ENCODE peak calls at places on chromosome 22, in seven cellular contexts. R, P, K, M, O, B and S are unnamed samples.

GRCh38 chr22:19291580-19292261 is at the start of gene CLTCL1:
- DNase-seq in K (peak), B (peak), M (peak), R (peak), O (peak), P (peak), S (peak)

GRCh38 chr22:21712751-21713427 is 22.7 kb downstream of the YPEL1 start:
- DNase-seq in O (peak), K (peak), P (peak), B (peak), R (peak), M (peak), S (peak)

GRCh38 chr22:30044369-30044768 is 35.9 kb upstream of the HORMAD2 start:
- DNase-seq in O (no peak), M (peak), R (no peak), P (peak), K (peak), B (peak), S (no peak)

GRCh38 chr22:43861529-43861928 is 784 bp downstream of the SULT4A1 start:
- DNase-seq in O (no peak), K (no peak), R (no peak), M (peak), B (peak), P (no peak), S (no peak)

GRCh38 chr22:44667276-44667675 is 34.7 kb upstream of the PRR5 start:
- DNase-seq in O (no peak), K (no peak), R (no peak), B (no peak), P (no peak), M (no peak), S (no peak)

GRCh38 chr22:44975444-44976262 is 34.2 kb downstream of the PHF21B start:
- DNase-seq in B (peak), P (peak), R (peak), K (peak), M (peak), O (peak), S (peak)

GRCh38 chr22:30340911-30341685 is 14.4 kb upstream of the TBC1D10A start:
- DNase-seq in M (no peak), K (no peak), P (no peak), B (no peak), R (no peak), O (no peak), S (no peak)

GRCh38 chr22:24102366-24103200 is 78.7 kb upstream of the SUSD2 start:
- DNase-seq in K (no peak), R (no peak), P (no peak), O (no peak), M (no peak), B (no peak), S (no peak)

GRCh38 chr22:32752326-32752725 is 49.2 kb upstream of the TIMP3 start:
- DNase-seq in B (no peak), K (no peak), M (peak), O (no peak), R (no peak), P (no peak), S (no peak)

GRCh38 chr22:29748248-29748893 is 18.4 kb downstream of the ZMAT5 start:
- DNase-seq in M (peak), P (no peak), B (no peak), K (no peak), R (no peak), O (no peak), S (peak)

GRCh38 chr22:44025171-44026065 is 1.3 kb downstream of the PARVB start:
- DNase-seq in M (peak), R (no peak), P (no peak), K (no peak), O (peak), B (no peak), S (peak)

GRCh38 chr22:36234919-36235318 is 4.4 kb downstream of the APOL2 start:
- DNase-seq in K (no peak), O (no peak), B (no peak), P (no peak), M (no peak), R (no peak), S (no peak)

GRCh38 chr22:23565288-23565941 is 14.7 kb downstream of the IGLL1 start:
- DNase-seq in P (no peak), M (no peak), B (peak), O (peak), K (peak), R (peak), S (no peak)

GRCh38 chr22:24233235-24233634 is 11.6 kb downstream of the GGT5 start:
- DNase-seq in M (no peak), R (no peak), O (no peak), B (no peak), K (no peak), P (no peak), S (no peak)

GRCh38 chr22:24751518-24751917 is 23.0 kb downstream of the PIWIL3 start:
- DNase-seq in R (no peak), K (no peak), P (no peak), B (no peak), M (no peak), O (no peak), S (no peak)

GRCh38 chr22:29108137-29108536 is 35.3 kb downstream of the KREMEN1 start:
- DNase-seq in K (peak), M (peak), R (no peak), B (no peak), O (no peak), P (peak), S (no peak)

GRCh38 chr22:21942407-21942895 is 10.2 kb downstream of the PPM1F start:
- DNase-seq in B (no peak), K (peak), R (no peak), M (peak), P (peak), O (no peak), S (no peak)

GRCh38 chr22:27585141-27585540 is 216.4 kb downstream of the MN1 start:
- DNase-seq in B (no peak), O (no peak), R (peak), K (no peak), P (peak), M (peak), S (no peak)

GRCh38 chr22:17096095-17096494 is 11.3 kb downstream of the IL17RA start:
- DNase-seq in P (no peak), K (no peak), B (no peak), R (no peak), O (no peak), M (no peak), S (no peak)

GRCh38 chr22:43880743-43881055 is 11.1 kb downstream of the PNPLA5 start:
- DNase-seq in P (no peak), B (no peak), R (no peak), K (no peak), O (no peak), M (no peak), S (no peak)

GRCh38 chr22:23825246-23825905 is 13.4 kb downstream of the DERL3 start:
- DNase-seq in R (no peak), K (no peak), B (no peak), O (no peak), M (no peak), P (no peak), S (no peak)

GRCh38 chr22:39820266-39820665 is 73.3 kb downstream of the ENTHD1 start:
- DNase-seq in K (peak), B (no peak), P (peak), M (peak), O (no peak), R (no peak), S (no peak)

GRCh38 chr22:35103756-35104155 is 37.8 kb downstream of the ISX start:
- DNase-seq in P (no peak), B (peak), K (no peak), M (no peak), R (no peak), O (no peak), S (no peak)

GRCh38 chr22:44712156-44712555 is 10.2 kb downstream of the PRR5 start:
- DNase-seq in B (no peak), R (no peak), K (no peak), M (peak), O (no peak), P (no peak), S (no peak)

GRCh38 chr22:29877620-29878019 is 5.4 kb upstream of the MTMR3 start:
- DNase-seq in B (no peak), M (peak), R (no peak), O (no peak), K (no peak), P (no peak), S (no peak)

GRCh38 chr22:23240639-23241389 is 60.5 kb downstream of the BCR start:
- DNase-seq in R (peak), P (peak), O (peak), M (peak), K (no peak), B (no peak), S (no peak)

GRCh38 chr22:22928666-22929380 is 41.2 kb downstream of the IGLL5 start:
- DNase-seq in M (peak), O (no peak), K (no peak), P (peak), R (no peak), B (peak), S (peak)

GRCh38 chr22:22050141-22050775 is 67.7 kb upstream of the TOP3B start:
- DNase-seq in P (no peak), O (no peak), K (no peak), B (no peak), M (no peak), R (no peak), S (no peak)

GRCh38 chr22:47168900-47169800 is 406.7 kb downstream of the TBC1D22A start:
- DNase-seq in K (no peak), R (peak), P (peak), M (peak), B (no peak), O (peak), S (no peak)

GRCh38 chr22:30575011-30575671 is 676 bp upstream of the GAL3ST1 start:
- DNase-seq in O (peak), M (peak), K (no peak), R (peak), P (no peak), B (peak), S (no peak)

GRCh38 chr22:40281717-40282116 is 64.6 kb upstream of the ADSL start:
- DNase-seq in B (no peak), M (no peak), K (no peak), R (no peak), P (no peak), O (no peak), S (no peak)

GRCh38 chr22:23696326-23696851 is 5.6 kb downstream of the RGL4 start:
- DNase-seq in O (no peak), R (no peak), B (no peak), M (no peak), K (no peak), P (no peak), S (no peak)

GRCh38 chr22:35991168-35991567 is 37.5 kb downstream of the RBFOX2 start:
- DNase-seq in R (no peak), K (no peak), O (no peak), M (no peak), P (no peak), B (no peak), S (no peak)

GRCh38 chr22:25051073-25051472 is 98.6 kb downstream of the KIAA1671 start:
- DNase-seq in K (peak), R (no peak), M (no peak), O (peak), B (no peak), P (peak), S (no peak)

GRCh38 chr22:23263651-23264555 is 83.6 kb downstream of the BCR start:
- DNase-seq in M (no peak), K (no peak), O (no peak), P (no peak), R (no peak), B (no peak), S (no peak)

GRCh38 chr22:24009227-24010017 is 1.7 kb upstream of the CABIN1 start:
- DNase-seq in B (no peak), O (no peak), R (no peak), M (no peak), P (no peak), K (no peak), S (no peak)

GRCh38 chr22:24148586-24148985 is 32.7 kb upstream of the SUSD2 start:
- DNase-seq in O (no peak), R (no peak), M (no peak), K (no peak), P (no peak), B (no peak), S (no peak)

GRCh38 chr22:41367680-41368542 is 13.8 kb upstream of the TEF start:
- DNase-seq in B (peak), K (no peak), P (no peak), O (peak), M (peak), R (peak), S (no peak)
- H3K4me3 ChIP-seq in B (no peak), K (no peak), P (no peak), O (no peak), M (peak), R (no peak), S (no peak)

GRCh38 chr22:46025225-46025972 is 48.4 kb upstream of the WNT7B start:
- DNase-seq in O (no peak), B (no peak), K (no peak), R (no peak), M (no peak), P (no peak), S (no peak)
- TF ChIP-seq EZH2phosphoT487 in O (no peak), B (no peak), K (no peak), R (no peak), M (no peak), P (no peak), S (no peak)

GRCh38 chr22:49350441-49351121 is 477.1 kb downstream of the BRD1 start:
- DNase-seq in O (no peak), K (no peak), M (no peak), R (no peak), B (no peak), P (no peak), S (no peak)
- TF ChIP-seq EZH2 in O (no peak), K (no peak), M (no peak), R (no peak), B (no peak), P (no peak), S (no peak)

GRCh38 chr22:20508815-20509271 is 1.4 kb downstream of the MED15 start:
- DNase-seq in P (no peak), O (no peak), K (no peak), M (peak), B (no peak), R (no peak), S (no peak)
- H3K4me3 ChIP-seq in P (peak), O (peak), K (peak), M (peak), B (peak), R (peak), S (peak)

DNA sequence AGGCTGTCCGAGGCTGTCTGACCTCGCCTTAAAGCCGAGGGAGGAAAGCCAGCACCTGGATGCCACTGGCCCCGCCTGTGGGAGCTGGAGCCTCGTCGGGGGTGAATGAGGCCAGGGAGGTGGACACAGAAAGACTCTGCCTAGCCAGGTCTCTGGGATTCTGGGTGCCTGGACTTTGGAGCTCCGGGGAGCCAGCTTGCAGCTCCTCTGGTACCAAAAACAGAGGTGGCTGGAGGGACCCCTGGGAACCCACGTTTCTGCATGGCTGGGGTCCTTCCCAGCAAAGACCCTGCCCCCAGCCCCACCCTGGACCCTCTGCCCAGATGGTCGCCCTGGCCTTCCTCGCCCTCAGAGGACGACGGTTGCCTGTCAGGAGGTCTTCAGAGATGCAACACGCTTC is 239.7 kb downstream of the BRD1 start:
- DNase-seq in P (no peak), K (no peak), R (no peak), M (no peak), O (no peak), B (no peak), S (no peak)
- TF ChIP-seq EZH2phosphoT487 in P (no peak), K (no peak), R (no peak), M (no peak), O (no peak), B (no peak), S (no peak)

DNA sequence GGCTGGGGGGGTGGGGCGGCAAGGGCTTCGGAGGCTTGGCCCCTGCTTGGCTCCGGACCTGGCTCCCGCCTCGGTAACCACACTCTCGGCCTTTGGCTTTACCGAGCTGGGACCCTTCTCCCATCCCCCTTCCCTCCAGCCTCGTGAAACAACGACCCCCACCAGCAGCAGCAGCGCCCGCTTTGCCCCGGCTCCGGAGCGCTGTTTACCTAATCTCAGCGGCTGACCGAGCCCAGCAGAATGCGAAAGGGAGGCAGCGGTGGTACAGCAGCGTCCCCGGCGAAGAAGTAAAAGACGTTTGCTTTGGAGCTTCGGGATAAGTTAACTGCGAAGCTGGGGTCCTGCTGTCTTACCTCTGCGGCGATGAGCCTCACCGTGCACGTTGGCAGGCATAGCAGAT is 2.0 kb upstream of the LARGE1 start:
- DNase-seq in B (peak), R (peak), P (no peak), K (no peak), M (peak), O (peak), S (peak)
- TF ChIP-seq EZH2 in B (no peak), R (no peak), P (no peak), K (no peak), M (no peak), O (no peak), S (no peak)

GRCh38 chr22:33851240-33851639 is 69.0 kb downstream of the LARGE1 start:
- DNase-seq in R (no peak), P (peak), K (no peak), M (peak), O (no peak), B (peak), S (no peak)

GRCh38 chr22:33850227-33850626 is 70.0 kb downstream of the LARGE1 start:
- DNase-seq in B (no peak), R (no peak), P (no peak), K (no peak), M (no peak), O (no peak), S (no peak)

GRCh38 chr22:33853200-33854097 is 66.8 kb downstream of the LARGE1 start:
- DNase-seq in O (peak), R (peak), P (peak), B (peak), M (peak), K (no peak), S (peak)

GRCh38 chr22:33850724-33851123 is 69.6 kb downstream of the LARGE1 start:
- DNase-seq in B (no peak), K (no peak), P (no peak), M (no peak), R (no peak), O (peak), S (no peak)

GRCh38 chr22:33851985-33852384 is 68.3 kb downstream of the LARGE1 start:
- DNase-seq in P (peak), M (peak), B (no peak), K (no peak), R (no peak), O (no peak), S (no peak)
- H3K4me3 ChIP-seq in P (no peak), M (peak), B (no peak), K (no peak), R (no peak), O (peak), S (no peak)

DNA sequence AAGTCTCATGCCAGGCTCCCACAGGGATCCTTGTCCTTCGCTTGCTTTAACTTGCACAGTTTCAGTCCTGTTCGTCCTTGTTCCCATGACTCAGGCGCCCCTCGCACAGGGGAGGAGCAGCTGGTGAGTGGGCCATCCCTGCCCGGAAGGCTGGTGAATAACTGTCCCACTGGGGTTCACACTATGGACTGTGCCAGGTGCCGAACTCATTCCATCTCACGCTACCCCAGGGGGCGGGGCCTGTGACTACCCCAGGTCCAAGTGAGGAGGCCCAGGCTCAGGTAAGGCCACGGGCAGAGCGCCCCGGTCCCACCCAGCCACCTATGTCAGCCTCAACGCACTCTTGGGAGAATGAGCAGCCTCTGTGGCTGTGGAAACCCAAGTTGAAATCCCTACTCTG is 7.2 kb upstream of the CARD10 start:
- DNase-seq in B (no peak), P (no peak), M (peak), R (no peak), K (no peak), O (no peak), S (no peak)
- TF ChIP-seq EZH2phosphoT487 in B (no peak), P (no peak), M (no peak), R (no peak), K (no peak), O (no peak), S (no peak)

DNA sequence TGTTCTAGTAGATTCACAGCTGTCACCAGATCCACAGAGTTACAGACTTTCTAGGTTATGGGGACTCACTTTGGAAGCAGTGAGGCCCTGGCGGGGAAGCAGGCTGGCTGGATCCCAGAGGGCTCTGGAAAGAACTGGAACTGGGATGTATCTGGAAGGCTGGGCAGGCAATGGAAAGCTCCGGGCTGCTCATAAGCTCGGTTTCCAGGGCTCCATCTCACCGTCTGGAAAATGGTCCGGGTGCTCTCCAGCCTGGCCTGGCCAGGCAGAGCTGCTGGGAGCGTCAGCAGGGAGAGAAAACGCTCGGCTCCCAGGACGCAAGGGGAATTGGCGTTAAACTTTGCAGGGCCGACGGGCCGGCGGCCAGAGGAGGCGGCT is 339 bp upstream of the SEZ6L start:
- DNase-seq in M (peak), K (no peak), B (peak), O (no peak), P (no peak), R (no peak), S (no peak)
- TF ChIP-seq EZH2 in M (peak), K (no peak), B (no peak), O (no peak), P (no peak), R (no peak), S (no peak)